ENCODE peak calls at places on chromosomes 4 and X, in ten cellular contexts. N is A673, O is tibial nerve, H is H9, T is HCT116, E is heart left ventricle, S is foreskin fibroblast, X is astrocyte of the spinal cord, B is endothelial cell, P is mucosa of descending colon. W is an unnamed sample.

GRCh38 chr4:15649914-15650545 is 5.1 kb downstream of the FBXL5 start:
- DNase-seq in N (peak), O (peak), H (peak), T (peak), E (peak), S (peak), X (peak), B (peak), P (no peak), W (peak)

GRCh38 chr4:155405059-155405458 is 28.3 kb upstream of the MAP9 start:
- DNase-seq in N (no peak), O (no peak), H (no peak), T (no peak), E (no peak), S (peak), X (peak), B (no peak), P (no peak), W (no peak)

GRCh38 chr4:121923306-121923705 is 28.6 kb downstream of the TRPC3 start:
- DNase-seq in N (no peak), O (no peak), H (no peak), T (no peak), E (no peak), S (no peak), X (no peak), B (no peak), P (no peak), W (no peak)

GRCh38 chrX:67353651-67354370 is 190.0 kb upstream of the AR start:
- DNase-seq in N (no peak), O (no peak), H (no peak), T (no peak), E (no peak), S (no peak), X (no peak), B (no peak), P (no peak), W (no peak)

GRCh38 chrX:133776072-133776471 is 209.3 kb downstream of the GPC3 start:
- DNase-seq in N (peak), O (no peak), H (peak), T (no peak), E (no peak), S (no peak), X (no peak), B (peak), P (no peak), W (peak)

GRCh38 chr4:156223985-156224384 is 270.3 kb upstream of the CTSO start:
- DNase-seq in N (no peak), O (no peak), H (no peak), T (no peak), E (no peak), S (no peak), X (no peak), B (no peak), P (no peak), W (no peak)

GRCh38 chrX:18966624-18967023 is 17.3 kb downstream of the PHKA2 start:
- DNase-seq in N (no peak), O (no peak), H (no peak), T (no peak), E (peak), S (no peak), X (no peak), B (no peak), P (no peak), W (no peak)

GRCh38 chr4:7538518-7538917 is 103.8 kb upstream of the PSAPL1 start:
- DNase-seq in N (no peak), O (no peak), H (no peak), T (no peak), E (no peak), S (no peak), X (no peak), B (no peak), P (no peak), W (no peak)

GRCh38 chrX:147602297-147602696 is 309.4 kb upstream of the FMR1 start:
- DNase-seq in N (peak), O (no peak), H (no peak), T (no peak), E (no peak), S (no peak), X (no peak), B (no peak), P (no peak), W (no peak)

GRCh38 chr4:145613546-145614234 is 5.5 kb upstream of the MMAA start:
- DNase-seq in N (no peak), O (no peak), H (no peak), T (no peak), E (no peak), S (no peak), X (no peak), B (no peak), P (no peak), W (no peak)

GRCh38 chr4:150323551-150324325 is 245.5 kb downstream of the DCLK2 start:
- DNase-seq in N (no peak), O (no peak), H (peak), T (no peak), E (no peak), S (no peak), X (no peak), B (no peak), P (no peak), W (no peak)

GRCh38 chr4:104491396-104491821 is 3.3 kb downstream of the CXXC4 start:
- DNase-seq in N (peak), O (no peak), H (peak), T (no peak), E (no peak), S (no peak), X (peak), B (peak), P (peak), W (no peak)

GRCh38 chr4:157220026-157220881 is at the start of gene GRIA2:
- DNase-seq in N (peak), O (no peak), H (peak), T (no peak), E (peak), S (peak), X (peak), B (peak), P (no peak), W (peak)

GRCh38 chrX:109732319-109732779 is 708 bp downstream of the ACSL4 start:
- DNase-seq in N (peak), O (no peak), H (peak), T (no peak), E (no peak), S (peak), X (peak), B (peak), P (no peak), W (no peak)

GRCh38 chr4:183905593-183906485 is 732 bp downstream of the STOX2 start:
- DNase-seq in N (peak), O (peak), H (peak), T (no peak), E (peak), S (no peak), X (peak), B (peak), P (no peak), W (peak)

GRCh38 chrX:136880003-136880451 is 498 bp downstream of the RBMX start:
- DNase-seq in N (no peak), O (peak), H (no peak), T (no peak), E (peak), S (no peak), X (no peak), B (peak), P (peak), W (peak)

GRCh38 chr4:129189630-129190029 is 93.7 kb downstream of the C4orf33 start:
- DNase-seq in N (no peak), O (no peak), H (no peak), T (no peak), E (no peak), S (no peak), X (no peak), B (no peak), P (no peak), W (no peak)

GRCh38 chrX:15277594-15277993 is 7.7 kb upstream of the ASB9 start:
- DNase-seq in N (no peak), O (no peak), H (no peak), T (no peak), E (no peak), S (no peak), X (no peak), B (no peak), P (no peak), W (no peak)

GRCh38 chr4:52560844-52561280 is 98.2 kb downstream of the USP46 start:
- DNase-seq in N (no peak), O (no peak), H (no peak), T (no peak), E (no peak), S (no peak), X (no peak), B (no peak), P (no peak), W (no peak)

GRCh38 chr4:106160560-106160959 is 155.4 kb downstream of the TBCK start:
- DNase-seq in N (no peak), O (no peak), H (no peak), T (no peak), E (no peak), S (no peak), X (no peak), B (no peak), P (no peak), W (no peak)

GRCh38 chr4:165537028-165537648 is 158.3 kb downstream of the CPE start:
- DNase-seq in N (peak), O (peak), H (no peak), T (peak), E (no peak), S (peak), X (peak), B (peak), P (no peak), W (no peak)

GRCh38 chr4:159002950-159003349 is 99.9 kb upstream of the RAPGEF2 start:
- DNase-seq in N (peak), O (no peak), H (no peak), T (no peak), E (no peak), S (peak), X (peak), B (no peak), P (no peak), W (no peak)

GRCh38 chr4:26178874-26179273 is 141.9 kb upstream of the RBPJ start:
- DNase-seq in N (peak), O (peak), H (no peak), T (no peak), E (peak), S (no peak), X (peak), B (no peak), P (no peak), W (no peak)

GRCh38 chr4:131499139-131499873 is 1649.8 kb upstream of the PCDH10 start:
- DNase-seq in N (no peak), O (peak), H (no peak), T (no peak), E (no peak), S (peak), X (peak), B (no peak), P (no peak), W (no peak)

GRCh38 chr4:25927361-25928040 is 13.5 kb downstream of the SMIM20 start:
- DNase-seq in N (no peak), O (no peak), H (no peak), T (no peak), E (no peak), S (no peak), X (no peak), B (no peak), P (no peak), W (no peak)

GRCh38 chr4:52368895-52369294 is 290.2 kb downstream of the USP46 start:
- DNase-seq in N (no peak), O (no peak), H (no peak), T (no peak), E (no peak), S (no peak), X (no peak), B (no peak), P (no peak), W (no peak)

GRCh38 chr4:19883841-19884240 is 367.9 kb upstream of the SLIT2 start:
- DNase-seq in N (no peak), O (no peak), H (no peak), T (no peak), E (no peak), S (peak), X (no peak), B (no peak), P (no peak), W (no peak)

GRCh38 chrX:155997436-155997835 is at the start of gene IL9R:
- DNase-seq in N (no peak), O (no peak), H (no peak), T (no peak), E (no peak), S (no peak), X (no peak), B (no peak), P (no peak), W (no peak)

GRCh38 chrX:30027636-30028035 is 187.7 kb upstream of the MAGEB2 start:
- DNase-seq in N (no peak), O (no peak), H (no peak), T (no peak), E (no peak), S (no peak), X (no peak), B (no peak), P (no peak), W (no peak)

GRCh38 chrX:13283968-13284914 is 35.6 kb downstream of the ATXN3L start:
- DNase-seq in N (peak), O (no peak), H (peak), T (no peak), E (no peak), S (peak), X (peak), B (no peak), P (no peak), W (no peak)

GRCh38 chr4:121758896-121759568 is 5.9 kb downstream of the SMIM43 start:
- DNase-seq in N (no peak), O (no peak), H (no peak), T (no peak), E (no peak), S (no peak), X (no peak), B (no peak), P (no peak), W (no peak)

DNA sequence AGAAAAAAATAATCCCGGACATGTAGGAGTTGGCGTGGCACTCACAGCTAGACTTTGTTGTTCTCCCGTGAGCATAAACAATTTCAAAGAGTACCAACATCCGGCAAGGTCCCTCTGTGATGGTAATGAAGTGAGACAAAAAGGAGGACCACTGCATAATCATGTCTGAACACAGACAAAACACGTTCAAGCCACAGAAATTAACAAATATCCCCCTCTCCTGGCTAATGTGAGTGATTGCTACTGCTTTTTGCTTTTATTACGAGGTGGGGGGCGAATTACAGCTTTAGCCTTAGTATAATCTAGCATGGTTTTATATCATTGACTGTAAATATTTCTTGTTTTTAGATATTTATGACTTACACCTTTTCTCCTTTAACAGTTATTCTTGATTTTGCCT is 118.5 kb downstream of the PLS3 start:
- DNase-seq in N (peak), O (no peak), H (no peak), T (peak), E (no peak), S (peak), X (peak), B (no peak), P (no peak), W (no peak)
- TF ChIP-seq CTCF in N (peak), O (no peak), H (peak), T (peak), E (peak), S (peak), X (peak), B (no peak), P (no peak), W (no peak)

GRCh38 chr4:12880844-12881243 is 603.3 kb downstream of the RAB28 start:
- DNase-seq in N (no peak), O (no peak), H (no peak), T (no peak), E (no peak), S (no peak), X (no peak), B (no peak), P (no peak), W (no peak)

GRCh38 chr4:12889054-12889453 is 595.1 kb downstream of the RAB28 start:
- DNase-seq in N (no peak), O (peak), H (no peak), T (no peak), E (no peak), S (no peak), X (peak), B (no peak), P (no peak), W (no peak)

GRCh38 chr4:12879500-12879899 is 604.6 kb downstream of the RAB28 start:
- DNase-seq in N (no peak), O (no peak), H (no peak), T (no peak), E (no peak), S (no peak), X (no peak), B (no peak), P (no peak), W (no peak)

GRCh38 chr4:12881945-12882589 is 602.1 kb downstream of the RAB28 start:
- DNase-seq in N (no peak), O (no peak), H (no peak), T (no peak), E (no peak), S (no peak), X (no peak), B (no peak), P (no peak), W (no peak)

GRCh38 chr4:12884846-12885796 is 599.0 kb downstream of the RAB28 start:
- DNase-seq in N (no peak), O (no peak), H (no peak), T (no peak), E (no peak), S (no peak), X (no peak), B (no peak), P (no peak), W (no peak)
- TF ChIP-seq CTCF in N (no peak), O (no peak), H (peak), T (no peak), E (no peak), S (no peak), X (no peak), B (no peak), P (no peak), W (no peak)

GRCh38 chrX:150530821-150531220 is 37.6 kb upstream of the MTM1 start:
- DNase-seq in N (no peak), O (no peak), H (no peak), T (no peak), E (no peak), S (no peak), X (no peak), B (no peak), P (no peak), W (no peak)

GRCh38 chrX:150531467-150531866 is 37.0 kb upstream of the MTM1 start:
- DNase-seq in N (no peak), O (no peak), H (no peak), T (no peak), E (no peak), S (no peak), X (no peak), B (no peak), P (no peak), W (no peak)

GRCh38 chrX:150533863-150534262 is 34.6 kb upstream of the MTM1 start:
- DNase-seq in N (no peak), O (no peak), H (no peak), T (no peak), E (no peak), S (no peak), X (no peak), B (no peak), P (no peak), W (no peak)

GRCh38 chrX:150540965-150541364 is 27.5 kb upstream of the MTM1 start:
- DNase-seq in N (no peak), O (no peak), H (no peak), T (no peak), E (no peak), S (no peak), X (no peak), B (no peak), P (no peak), W (no peak)

DNA sequence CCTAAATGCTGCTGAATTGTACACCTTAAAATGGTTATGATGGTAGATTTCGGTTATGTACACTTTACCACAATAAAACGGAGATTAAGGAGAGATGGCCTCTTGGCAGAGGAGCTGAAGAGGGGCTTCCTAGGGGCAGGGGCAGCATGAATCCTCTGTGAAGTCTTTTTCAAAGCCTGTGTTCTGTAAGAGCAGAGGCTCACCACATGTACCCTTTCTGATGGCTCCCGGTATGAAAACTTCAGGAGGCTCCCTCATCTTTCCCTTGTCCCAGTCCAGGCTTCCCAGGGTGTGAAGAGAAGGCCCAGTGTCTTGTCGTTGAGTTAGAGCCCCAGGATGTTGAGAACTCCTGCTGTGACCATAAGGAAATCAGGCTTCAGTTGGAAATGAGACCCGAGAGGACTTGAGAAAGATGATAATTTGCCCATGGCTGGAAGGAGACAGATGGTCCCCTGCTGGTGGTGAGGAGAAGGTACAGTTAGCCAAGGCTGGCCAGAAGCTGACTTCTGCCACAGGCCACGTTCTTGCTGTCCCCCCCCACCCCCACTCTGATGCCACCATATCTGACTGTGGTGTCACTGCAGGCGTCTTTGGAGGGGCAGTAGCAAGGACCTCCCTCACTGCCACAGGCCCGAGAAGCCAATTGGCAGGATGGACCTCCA is 31.8 kb upstream of the MTM1 start:
- DNase-seq in N (peak), O (no peak), H (no peak), T (peak), E (no peak), S (no peak), X (no peak), B (no peak), P (no peak), W (peak)
- TF ChIP-seq CTCF in N (peak), O (peak), H (peak), T (no peak), E (no peak), S (no peak), X (peak), B (no peak), P (no peak), W (no peak)

GRCh38 chrX:107537815-107538214 is 88.4 kb downstream of the FRMPD3 start:
- DNase-seq in N (peak), O (peak), H (peak), T (peak), E (no peak), S (peak), X (peak), B (peak), P (no peak), W (peak)
- TF ChIP-seq CTCF in N (peak), O (peak), H (peak), T (peak), E (peak), S (peak), X (peak), B (peak), P (no peak), W (peak)

DNA sequence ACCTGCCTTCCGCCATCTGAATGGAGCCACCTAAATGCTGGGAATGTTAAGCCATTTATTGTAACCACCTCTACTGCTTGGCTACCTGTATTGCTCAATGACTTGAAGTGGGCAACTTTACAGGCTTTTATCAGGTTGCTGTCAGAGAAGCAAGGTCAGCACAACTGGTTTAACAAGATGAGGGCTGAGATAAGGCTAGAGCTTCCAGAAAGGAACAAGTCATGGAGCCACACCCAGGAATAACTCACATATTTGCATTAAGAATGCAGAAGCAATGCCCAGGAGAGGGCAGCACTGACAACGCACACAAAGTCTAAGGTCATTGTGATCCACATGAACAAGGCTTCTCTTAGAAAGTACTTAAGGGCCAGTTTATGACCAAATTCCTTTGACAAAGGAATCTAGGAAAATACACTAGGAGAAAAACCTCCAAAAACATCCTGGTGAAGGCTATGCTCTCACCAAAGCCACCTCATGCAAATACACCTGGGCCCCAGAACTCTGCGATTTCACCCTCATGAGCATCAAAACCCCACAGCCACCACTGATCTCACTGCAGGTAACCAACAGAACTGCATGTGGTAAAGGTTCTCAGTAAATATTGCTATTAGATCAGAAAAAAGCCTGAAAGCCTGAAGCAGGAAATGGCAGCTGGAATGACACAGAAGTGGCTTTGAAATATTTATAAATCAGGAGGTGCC is 15.0 kb upstream of the STS start:
- DNase-seq in N (peak), O (peak), H (peak), T (peak), E (no peak), S (peak), X (peak), B (peak), P (peak), W (peak)
- TF ChIP-seq CTCF in N (peak), O (no peak), H (peak), T (peak), E (peak), S (peak), X (peak), B (no peak), P (no peak), W (peak)

DNA sequence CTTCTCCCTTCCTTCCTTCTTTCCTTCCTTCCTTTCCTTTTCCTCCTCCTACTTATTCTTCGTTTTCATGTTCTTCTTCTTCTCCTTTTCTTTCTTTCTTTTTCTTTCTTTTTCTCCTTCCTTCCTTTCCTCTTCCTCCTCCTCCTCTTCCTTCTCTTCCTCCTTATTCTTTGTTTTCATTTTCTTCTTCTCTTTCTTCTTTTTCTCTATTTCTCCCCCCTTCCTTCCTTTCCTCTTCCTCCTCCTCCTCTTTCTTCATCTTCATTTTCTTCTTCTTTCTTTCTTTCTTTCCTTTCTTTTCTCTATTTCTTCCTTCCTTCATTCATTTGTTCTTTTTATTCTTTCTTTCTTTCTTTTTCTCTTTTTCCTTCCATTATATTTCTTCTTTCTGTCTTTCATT is 671.6 kb downstream of the IQCM start:
- DNase-seq in N (no peak), O (no peak), H (no peak), T (no peak), E (no peak), S (no peak), X (no peak), B (no peak), P (no peak), W (no peak)
- TF ChIP-seq CTCF in N (no peak), O (no peak), H (no peak), T (no peak), E (no peak), S (no peak), X (no peak), B (no peak), P (no peak), W (no peak)

W was measured in body of pancreas.